ENCODE peak calls at places on chromosomes 4 and X, in nine cellular contexts. One of them, this sample, is unnamed.

GRCh38 chrX:114071412-114071811 is 512.5 kb upstream of the HTR2C start:
- DNase-seq in NCI-H1092: no peak
- DNase-seq in AG09309: no peak
- DNase-seq in psoas muscle: no peak
- DNase-seq in colonic mucosa: no peak
- DNase-seq in cerebellar nuclear complex: no peak
- DNase-seq in memory B cell: no peak
- DNase-seq in activated T-cell treated with anti-CD3 and anti-CD28 coated beads, Interleukin-2, amount 50 U/mL, for 4 hours: no peak
- DNase-seq in adipocyte: no peak
- DNase-seq in this sample: no peak

GRCh38 chrX:117522725-117523700 is 593.6 kb downstream of the KLHL13 start:
- DNase-seq in NCI-H1092: no peak
- DNase-seq in cerebellar nuclear complex: no peak
- DNase-seq in AG09309: no peak
- DNase-seq in colonic mucosa: no peak
- DNase-seq in psoas muscle: no peak
- DNase-seq in activated T-cell treated with anti-CD3 and anti-CD28 coated beads, Interleukin-2, amount 50 U/mL, for 4 hours: no peak
- DNase-seq in adipocyte: no peak
- DNase-seq in memory B cell: no peak
- DNase-seq in this sample: no peak

GRCh38 chr4:147830987-147831386 is 99.1 kb downstream of the ARHGAP10 start:
- DNase-seq in NCI-H1092: no peak
- DNase-seq in memory B cell: no peak
- DNase-seq in cerebellar nuclear complex: no peak
- DNase-seq in adipocyte: peak; percentile 80
- DNase-seq in AG09309: no peak
- DNase-seq in psoas muscle: no peak
- DNase-seq in activated T-cell treated with anti-CD3 and anti-CD28 coated beads, Interleukin-2, amount 50 U/mL, for 4 hours: no peak
- DNase-seq in colonic mucosa: no peak
- DNase-seq in this sample: no peak

GRCh38 chr4:10715696-10716095 is 31.1 kb upstream of the CLNK start:
- DNase-seq in memory B cell: no peak
- DNase-seq in cerebellar nuclear complex: no peak
- DNase-seq in activated T-cell treated with anti-CD3 and anti-CD28 coated beads, Interleukin-2, amount 50 U/mL, for 4 hours: no peak
- DNase-seq in colonic mucosa: no peak
- DNase-seq in adipocyte: peak; percentile 62
- DNase-seq in psoas muscle: no peak
- DNase-seq in NCI-H1092: no peak
- DNase-seq in AG09309: no peak
- DNase-seq in this sample: no peak

GRCh38 chrX:53239474-53239873 is 14.5 kb upstream of the KDM5C start:
- DNase-seq in psoas muscle: no peak
- DNase-seq in memory B cell: no peak
- DNase-seq in activated T-cell treated with anti-CD3 and anti-CD28 coated beads, Interleukin-2, amount 50 U/mL, for 4 hours: peak; percentile 69
- DNase-seq in adipocyte: no peak
- DNase-seq in NCI-H1092: no peak
- DNase-seq in cerebellar nuclear complex: no peak
- DNase-seq in AG09309: no peak
- DNase-seq in colonic mucosa: no peak
- DNase-seq in this sample: no peak

GRCh38 chrX:103488332-103488731 is 31.0 kb downstream of the RAB40A start:
- DNase-seq in psoas muscle: no peak
- DNase-seq in activated T-cell treated with anti-CD3 and anti-CD28 coated beads, Interleukin-2, amount 50 U/mL, for 4 hours: no peak
- DNase-seq in colonic mucosa: no peak
- DNase-seq in NCI-H1092: peak; percentile 3
- DNase-seq in cerebellar nuclear complex: no peak
- DNase-seq in AG09309: no peak
- DNase-seq in adipocyte: peak; percentile 53
- DNase-seq in memory B cell: no peak
- DNase-seq in this sample: no peak

GRCh38 chr4:187666634-187667033 is 328.9 kb upstream of the ZFP42 start:
- DNase-seq in cerebellar nuclear complex: no peak
- DNase-seq in adipocyte: peak; percentile 19
- DNase-seq in colonic mucosa: no peak
- DNase-seq in memory B cell: no peak
- DNase-seq in activated T-cell treated with anti-CD3 and anti-CD28 coated beads, Interleukin-2, amount 50 U/mL, for 4 hours: no peak
- DNase-seq in AG09309: no peak
- DNase-seq in NCI-H1092: no peak
- DNase-seq in psoas muscle: no peak
- DNase-seq in this sample: no peak

GRCh38 chr4:45063166-45063565 is 336.8 kb upstream of the GNPDA2 start:
- DNase-seq in colonic mucosa: no peak
- DNase-seq in activated T-cell treated with anti-CD3 and anti-CD28 coated beads, Interleukin-2, amount 50 U/mL, for 4 hours: no peak
- DNase-seq in adipocyte: no peak
- DNase-seq in psoas muscle: no peak
- DNase-seq in NCI-H1092: no peak
- DNase-seq in AG09309: no peak
- DNase-seq in cerebellar nuclear complex: no peak
- DNase-seq in memory B cell: no peak
- DNase-seq in this sample: no peak

GRCh38 chrX:86103061-86103460 is 45.2 kb upstream of the DACH2 start:
- DNase-seq in psoas muscle: no peak
- DNase-seq in colonic mucosa: no peak
- DNase-seq in adipocyte: no peak
- DNase-seq in AG09309: no peak
- DNase-seq in memory B cell: no peak
- DNase-seq in NCI-H1092: no peak
- DNase-seq in activated T-cell treated with anti-CD3 and anti-CD28 coated beads, Interleukin-2, amount 50 U/mL, for 4 hours: no peak
- DNase-seq in cerebellar nuclear complex: no peak
- DNase-seq in this sample: no peak

GRCh38 chr4:114494257-114494803 is 104.3 kb upstream of the UGT8 start:
- DNase-seq in cerebellar nuclear complex: no peak
- DNase-seq in activated T-cell treated with anti-CD3 and anti-CD28 coated beads, Interleukin-2, amount 50 U/mL, for 4 hours: no peak
- DNase-seq in colonic mucosa: no peak
- DNase-seq in adipocyte: no peak
- DNase-seq in memory B cell: no peak
- DNase-seq in NCI-H1092: no peak
- DNase-seq in AG09309: no peak
- DNase-seq in psoas muscle: no peak
- DNase-seq in this sample: no peak

GRCh38 chr4:88353324-88353723 is 25.3 kb upstream of the HERC6 start:
- DNase-seq in memory B cell: no peak
- DNase-seq in cerebellar nuclear complex: no peak
- DNase-seq in AG09309: no peak
- DNase-seq in NCI-H1092: no peak
- DNase-seq in activated T-cell treated with anti-CD3 and anti-CD28 coated beads, Interleukin-2, amount 50 U/mL, for 4 hours: no peak
- DNase-seq in psoas muscle: no peak
- DNase-seq in colonic mucosa: no peak
- DNase-seq in adipocyte: no peak
- DNase-seq in this sample: no peak

GRCh38 chrX:418927-419729 is 32.4 kb upstream of the PPP2R3B start:
- DNase-seq in adipocyte: no peak
- DNase-seq in psoas muscle: no peak
- DNase-seq in memory B cell: no peak
- DNase-seq in activated T-cell treated with anti-CD3 and anti-CD28 coated beads, Interleukin-2, amount 50 U/mL, for 4 hours: no peak
- DNase-seq in cerebellar nuclear complex: no peak
- DNase-seq in AG09309: no peak
- DNase-seq in NCI-H1092: peak; percentile 45
- DNase-seq in colonic mucosa: no peak
- DNase-seq in this sample: peak; percentile 16

GRCh38 chrX:24494544-24495113 is 29.5 kb downstream of the PDK3 start:
- DNase-seq in adipocyte: peak; percentile 59
- DNase-seq in activated T-cell treated with anti-CD3 and anti-CD28 coated beads, Interleukin-2, amount 50 U/mL, for 4 hours: no peak
- DNase-seq in AG09309: peak; percentile 41
- DNase-seq in cerebellar nuclear complex: no peak
- DNase-seq in memory B cell: no peak
- DNase-seq in psoas muscle: no peak
- DNase-seq in colonic mucosa: peak; percentile 71
- DNase-seq in NCI-H1092: no peak
- DNase-seq in this sample: no peak

GRCh38 chr4:150126880-150127236 is 48.6 kb downstream of the DCLK2 start:
- DNase-seq in psoas muscle: no peak
- DNase-seq in AG09309: no peak
- DNase-seq in memory B cell: no peak
- DNase-seq in activated T-cell treated with anti-CD3 and anti-CD28 coated beads, Interleukin-2, amount 50 U/mL, for 4 hours: no peak
- DNase-seq in adipocyte: peak; percentile 60
- DNase-seq in NCI-H1092: no peak
- DNase-seq in cerebellar nuclear complex: no peak
- DNase-seq in colonic mucosa: no peak
- DNase-seq in this sample: no peak

GRCh38 chr4:184263910-184264732 is 46.4 kb upstream of the ENPP6 start:
- DNase-seq in psoas muscle: peak; percentile 93
- DNase-seq in NCI-H1092: peak; percentile 91
- DNase-seq in colonic mucosa: peak; percentile 96
- DNase-seq in cerebellar nuclear complex: peak; percentile 50
- DNase-seq in memory B cell: peak; percentile 92
- DNase-seq in activated T-cell treated with anti-CD3 and anti-CD28 coated beads, Interleukin-2, amount 50 U/mL, for 4 hours: peak; percentile 95
- DNase-seq in AG09309: peak; percentile 69
- DNase-seq in adipocyte: peak; percentile 98
- DNase-seq in this sample: peak; percentile 95

GRCh38 chrX:24646745-24647182 is 383 bp downstream of the PCYT1B start:
- DNase-seq in colonic mucosa: no peak
- DNase-seq in NCI-H1092: peak; percentile 62
- DNase-seq in cerebellar nuclear complex: no peak
- DNase-seq in AG09309: no peak
- DNase-seq in memory B cell: no peak
- DNase-seq in psoas muscle: no peak
- DNase-seq in activated T-cell treated with anti-CD3 and anti-CD28 coated beads, Interleukin-2, amount 50 U/mL, for 4 hours: no peak
- DNase-seq in adipocyte: peak; percentile 52
- DNase-seq in this sample: no peak

GRCh38 chr4:121048165-121048564 is 24.2 kb downstream of the NDNF start:
- DNase-seq in adipocyte: no peak
- DNase-seq in AG09309: no peak
- DNase-seq in activated T-cell treated with anti-CD3 and anti-CD28 coated beads, Interleukin-2, amount 50 U/mL, for 4 hours: no peak
- DNase-seq in cerebellar nuclear complex: no peak
- DNase-seq in NCI-H1092: no peak
- DNase-seq in psoas muscle: no peak
- DNase-seq in memory B cell: no peak
- DNase-seq in colonic mucosa: no peak
- DNase-seq in this sample: no peak

GRCh38 chrX:129717902-129718301 is 20.9 kb upstream of the XPNPEP2 start:
- DNase-seq in activated T-cell treated with anti-CD3 and anti-CD28 coated beads, Interleukin-2, amount 50 U/mL, for 4 hours: no peak
- DNase-seq in colonic mucosa: no peak
- DNase-seq in adipocyte: peak; percentile 57
- DNase-seq in AG09309: peak; percentile 64
- DNase-seq in memory B cell: no peak
- DNase-seq in cerebellar nuclear complex: no peak
- DNase-seq in NCI-H1092: no peak
- DNase-seq in psoas muscle: peak; percentile 64
- DNase-seq in this sample: no peak

GRCh38 chr4:132123870-132124623 is 1025.0 kb upstream of the PCDH10 start:
- DNase-seq in adipocyte: no peak
- DNase-seq in memory B cell: no peak
- DNase-seq in NCI-H1092: no peak
- DNase-seq in activated T-cell treated with anti-CD3 and anti-CD28 coated beads, Interleukin-2, amount 50 U/mL, for 4 hours: no peak
- DNase-seq in AG09309: no peak
- DNase-seq in cerebellar nuclear complex: no peak
- DNase-seq in psoas muscle: no peak
- DNase-seq in colonic mucosa: no peak
- DNase-seq in this sample: no peak

GRCh38 chr4:98374643-98375042 is 113.5 kb downstream of the RAP1GDS1 start:
- DNase-seq in NCI-H1092: no peak
- DNase-seq in AG09309: no peak
- DNase-seq in psoas muscle: no peak
- DNase-seq in colonic mucosa: no peak
- DNase-seq in memory B cell: no peak
- DNase-seq in cerebellar nuclear complex: no peak
- DNase-seq in adipocyte: no peak
- DNase-seq in activated T-cell treated with anti-CD3 and anti-CD28 coated beads, Interleukin-2, amount 50 U/mL, for 4 hours: no peak
- DNase-seq in this sample: peak; percentile 52